ENCODE peak calls at places on chromosome 10, in five cellular contexts. I is prostate gland, B is upper lobe of right lung, C is sigmoid colon, S is GM23248. Y is an unnamed sample.

GRCh38 chr10:44993226-44993921 is 7.3 kb upstream of the ZNF22 start:
- DNase-seq in S (no peak), B (no peak), I (no peak), C (peak), Y (no peak)

GRCh38 chr10:63498665-63499064 is 22.5 kb upstream of the REEP3 start:
- DNase-seq in I (no peak), S (no peak), C (no peak), B (no peak), Y (no peak)

GRCh38 chr10:63711361-63711760 is 190.2 kb downstream of the REEP3 start:
- DNase-seq in C (no peak), B (no peak), I (peak), S (no peak), Y (no peak)

GRCh38 chr10:16653223-16653622 is 131.5 kb upstream of the C1QL3 start:
- DNase-seq in S (no peak), C (no peak), I (no peak), B (no peak), Y (no peak)

GRCh38 chr10:96468845-96469244 is 44.9 kb downstream of the TLL2 start:
- DNase-seq in B (no peak), C (no peak), I (no peak), S (peak), Y (no peak)

GRCh38 chr10:24344279-24344678 is 135.3 kb downstream of the KIAA1217 start:
- DNase-seq in B (no peak), I (peak), C (no peak), S (peak), Y (no peak)

GRCh38 chr10:77970869-77971803 is 44.6 kb upstream of the DLG5 start:
- DNase-seq in B (no peak), S (peak), I (peak), C (peak), Y (peak)

GRCh38 chr10:3995302-3996210 is 210.5 kb upstream of the KLF6 start:
- DNase-seq in C (no peak), B (no peak), S (peak), I (no peak), Y (no peak)

GRCh38 chr10:113616244-113617074 is 47.4 kb downstream of the NRAP start:
- DNase-seq in I (no peak), B (no peak), S (peak), C (no peak), Y (no peak)

GRCh38 chr10:81873932-81874816 is 820 bp upstream of the NRG3 start:
- DNase-seq in S (peak), I (no peak), B (peak), C (peak), Y (peak)

GRCh38 chr10:124515244-124515970 is 53.8 kb downstream of the LHPP start:
- DNase-seq in C (peak), S (no peak), B (no peak), I (no peak), Y (peak)

GRCh38 chr10:119445311-119445934 is 97.1 kb downstream of the RGS10 start:
- DNase-seq in I (peak), B (peak), S (peak), C (peak), Y (peak)

GRCh38 chr10:7480742-7481381 is 70.0 kb upstream of the SFMBT2 start:
- DNase-seq in C (no peak), B (no peak), I (no peak), S (no peak), Y (peak)

GRCh38 chr10:118669020-118669766 is 73.7 kb upstream of the PRLHR start:
- DNase-seq in S (peak), B (no peak), I (no peak), C (no peak), Y (no peak)

GRCh38 chr10:50909334-50910014 is 24.0 kb upstream of the A1CF start:
- DNase-seq in S (no peak), B (no peak), I (no peak), C (no peak), Y (no peak)

GRCh38 chr10:100505164-100505563 is 14.5 kb downstream of the SEC31B start:
- DNase-seq in B (no peak), I (no peak), C (no peak), S (no peak), Y (no peak)

GRCh38 chr10:16987129-16987670 is 142.4 kb downstream of the CUBN start:
- DNase-seq in I (no peak), S (peak), C (no peak), B (no peak), Y (no peak)

GRCh38 chr10:111128331-111129167 is 51.7 kb downstream of the ADRA2A start:
- DNase-seq in C (no peak), S (peak), B (no peak), I (no peak), Y (no peak)

GRCh38 chr10:7435674-7436073 is 24.8 kb upstream of the SFMBT2 start:
- DNase-seq in C (no peak), B (no peak), I (no peak), S (no peak), Y (no peak)

GRCh38 chr10:23453465-23453864 is 14.6 kb downstream of the OTUD1 start:
- DNase-seq in S (no peak), B (no peak), I (no peak), C (no peak), Y (no peak)

GRCh38 chr10:133292919-133293809 is 15.5 kb downstream of the TUBGCP2 start:
- DNase-seq in S (peak), B (peak), C (no peak), I (no peak), Y (peak)

GRCh38 chr10:13970231-13970966 is 360.3 kb downstream of the FRMD4A start:
- DNase-seq in B (no peak), C (no peak), I (no peak), S (no peak), Y (no peak)

GRCh38 chr10:103481974-103482531 is 3.0 kb upstream of the CALHM3 start:
- DNase-seq in C (no peak), S (peak), B (no peak), I (peak), Y (no peak)

GRCh38 chr10:100100651-100101525 is 19.2 kb upstream of the CPN1 start:
- DNase-seq in B (no peak), S (peak), I (no peak), C (no peak), Y (no peak)

GRCh38 chr10:125054664-125055273 is 105.6 kb downstream of the CTBP2 start:
- DNase-seq in I (no peak), C (no peak), S (no peak), B (no peak), Y (no peak)

GRCh38 chr10:79007843-79008319 is 60.9 kb upstream of the ZMIZ1 start:
- DNase-seq in B (no peak), I (no peak), C (no peak), S (peak), Y (no peak)

GRCh38 chr10:45470098-45471012 is 96.3 kb downstream of the ALOX5 start:
- DNase-seq in S (peak), I (peak), C (no peak), B (no peak), Y (peak)

GRCh38 chr10:43076311-43076875 is 476 bp upstream of the RET start:
- DNase-seq in B (no peak), I (no peak), S (peak), C (no peak), Y (no peak)

GRCh38 chr10:22631646-22632278 is 82.6 kb downstream of the PIP4K2A start:
- DNase-seq in S (no peak), C (no peak), B (no peak), I (no peak), Y (no peak)

DNA sequence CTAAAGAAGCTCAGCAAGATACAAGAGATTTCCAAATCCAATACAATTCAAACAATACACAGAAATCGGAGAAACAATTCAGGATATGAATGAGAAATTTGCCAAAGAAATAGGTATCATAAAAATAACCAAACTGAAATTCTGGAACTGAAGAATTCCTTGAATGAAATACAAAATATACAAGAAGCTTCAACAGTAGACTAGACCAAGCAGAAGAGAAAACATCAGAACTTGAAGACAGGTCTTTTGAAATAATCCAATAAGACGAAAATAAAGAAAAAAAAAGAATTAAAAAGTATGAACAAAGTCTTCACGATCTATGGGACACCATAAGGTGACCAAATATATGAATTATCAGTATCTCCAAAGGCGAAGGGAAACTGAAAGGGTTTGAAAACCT is 2.8 kb upstream of the IFIT2 start:
- DNase-seq in B (no peak), C (no peak), I (no peak), S (no peak), Y (no peak)
- H3K4me3 ChIP-seq in B (no peak), C (no peak), I (no peak), S (no peak), Y (no peak)

DNA sequence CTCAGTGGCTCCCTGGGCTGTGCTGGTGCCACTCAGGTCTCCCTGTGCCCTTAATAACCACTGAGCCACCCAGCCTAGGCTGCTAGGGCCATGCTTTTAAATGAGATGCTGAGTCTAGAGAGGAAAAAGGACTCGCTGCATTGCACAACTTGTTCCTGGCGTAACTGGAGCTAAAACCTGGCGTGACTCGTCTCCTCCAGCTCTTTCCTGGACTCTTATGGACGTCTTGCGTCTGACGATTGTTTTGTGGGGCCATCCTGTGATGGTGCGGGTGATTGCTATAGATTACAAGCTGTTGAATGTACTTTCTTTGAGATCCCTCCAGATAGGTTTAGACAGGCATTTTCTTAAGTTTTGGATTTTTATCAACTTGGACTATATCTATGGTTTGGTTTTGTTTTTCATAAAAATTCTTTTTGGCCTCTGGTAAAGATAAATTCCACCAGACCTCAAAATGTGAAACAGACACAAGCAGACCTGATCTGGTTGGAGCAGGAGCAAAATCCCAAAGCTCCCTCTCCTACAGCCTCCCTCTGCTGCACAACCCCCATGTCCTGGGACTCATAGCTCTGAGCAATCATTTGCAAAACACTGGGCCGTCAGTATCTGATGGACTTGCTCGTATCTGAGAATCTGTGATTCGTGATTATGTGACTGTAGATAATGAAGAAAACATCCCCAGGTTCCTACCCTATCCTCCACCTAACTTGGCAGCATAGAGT is 230.3 kb downstream of the ARHGAP12 start:
- DNase-seq in B (no peak), S (peak), I (no peak), C (peak), Y (no peak)
- H3K27ac ChIP-seq in B (peak), S (peak), I (peak), C (peak), Y (peak)

GRCh38 chr10:71396084-71396713 is 521 bp upstream of the CDH23 start:
- DNase-seq in B (peak), I (peak), C (peak), S (peak), Y (peak)

GRCh38 chr10:71396714-71397339 is at the start of gene CDH23:
- DNase-seq in C (peak), S (peak), B (peak), I (peak), Y (no peak)

GRCh38 chr10:71398991-71399375 is 2.3 kb downstream of the CDH23 start:
- DNase-seq in I (no peak), B (peak), C (no peak), S (no peak), Y (no peak)

GRCh38 chr10:71395621-71396020 is 1.1 kb upstream of the CDH23 start:
- DNase-seq in B (no peak), I (no peak), C (no peak), S (no peak), Y (no peak)

DNA sequence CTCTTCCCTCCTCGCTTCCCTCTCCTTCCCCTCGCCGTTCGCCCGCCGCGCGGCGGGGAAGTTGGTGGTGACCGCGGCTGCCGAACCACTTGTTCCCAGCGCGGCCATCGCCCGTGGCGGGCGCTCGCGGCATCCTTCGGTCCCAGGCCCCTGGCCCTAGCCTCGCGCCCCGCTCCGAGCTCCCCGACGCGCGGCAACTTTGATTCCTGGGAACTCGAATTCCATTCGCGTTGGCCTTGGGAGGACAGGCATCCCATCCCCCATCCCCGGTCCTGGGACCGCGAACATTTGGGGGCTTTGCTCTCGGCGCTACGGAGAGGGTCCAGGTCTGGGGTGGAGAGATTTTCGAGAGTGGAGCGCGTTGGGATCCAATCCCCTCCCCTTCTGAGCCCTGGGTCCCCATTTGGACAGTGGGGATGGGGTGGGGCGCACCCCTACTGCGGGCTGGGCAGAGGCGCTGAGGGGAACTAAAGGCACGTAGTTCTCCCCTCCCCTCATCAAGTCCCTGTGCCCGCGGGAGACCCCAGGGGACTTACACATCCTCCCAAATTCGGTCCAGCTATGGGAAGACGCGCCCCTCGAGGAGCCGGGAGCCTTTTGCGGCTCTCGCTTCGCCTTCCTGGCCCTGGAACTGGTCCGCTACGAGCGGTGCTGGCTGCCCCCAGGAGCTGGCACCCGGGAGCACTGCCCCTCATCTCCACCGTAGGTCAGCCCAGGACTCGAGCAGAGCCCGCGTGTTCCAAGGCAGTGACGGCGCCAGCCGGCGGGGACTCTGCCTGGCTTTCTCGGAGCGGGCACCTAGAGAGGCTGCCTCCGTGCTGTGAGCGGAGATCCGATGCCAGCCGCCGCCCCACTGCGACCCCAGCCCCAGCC is 856 bp downstream of the CDH23 start:
- DNase-seq in B (peak), I (no peak), S (no peak), C (no peak), Y (peak)
- H3K4me3 ChIP-seq in B (peak), I (peak), S (peak), C (peak), Y (peak)

GRCh38 chr10:101783736-101784118 is 481 bp upstream of the NPM3 start:
- DNase-seq in C (no peak), B (no peak), S (peak), I (no peak), Y (no peak)

GRCh38 chr10:101781655-101781983 is 1.6 kb downstream of the NPM3 start:
- DNase-seq in B (no peak), S (no peak), C (peak), I (no peak), Y (peak)

GRCh38 chr10:101781984-101782810 is 1.0 kb downstream of the NPM3 start:
- DNase-seq in S (no peak), I (no peak), B (peak), C (peak), Y (peak)

GRCh38 chr10:101784558-101784957 is 1.3 kb upstream of the NPM3 start:
- DNase-seq in I (no peak), B (no peak), S (no peak), C (no peak), Y (no peak)

DNA sequence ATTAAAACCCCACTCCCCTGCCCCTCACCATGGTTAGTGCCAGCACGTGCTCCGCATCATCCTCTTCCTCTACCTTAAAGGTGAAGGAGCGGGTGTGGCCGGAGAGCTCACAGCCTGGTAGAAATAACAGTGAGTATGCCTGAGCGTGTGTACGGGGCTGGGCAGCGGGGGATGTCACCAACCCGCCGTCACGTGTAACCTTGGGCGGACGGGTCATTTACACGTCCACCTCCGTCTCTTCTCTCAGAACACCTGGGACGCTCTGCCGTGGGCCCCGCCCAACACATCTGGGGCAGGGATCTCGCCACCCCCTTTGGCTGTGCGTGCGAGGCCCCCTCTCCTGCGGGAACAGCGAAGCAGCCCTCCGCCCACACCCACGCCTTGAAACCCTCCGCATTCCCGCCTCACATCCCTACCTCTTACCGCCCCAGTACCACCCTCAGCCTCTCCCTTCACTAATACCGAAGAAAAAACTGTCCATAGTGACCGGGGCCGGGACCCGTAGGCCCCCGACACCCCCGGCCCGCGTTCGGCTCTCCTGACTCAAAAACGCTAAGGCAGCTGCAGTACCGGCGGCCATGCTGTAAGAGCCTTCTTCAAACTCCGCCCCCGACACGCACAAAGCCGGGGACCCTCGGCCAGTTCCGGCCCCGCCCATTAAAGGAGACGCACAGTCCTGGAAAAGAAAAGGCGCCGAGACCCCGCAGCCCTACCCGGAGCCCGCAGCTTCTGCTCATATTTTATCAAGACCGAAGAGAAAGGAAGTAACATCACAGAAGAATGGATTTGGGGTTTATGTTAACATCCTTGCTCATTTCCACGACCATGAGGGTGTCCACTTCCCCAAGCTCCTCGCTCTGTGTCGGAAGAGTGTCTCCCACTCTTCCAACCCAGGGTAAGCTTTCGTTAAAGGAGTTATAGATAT is at the start of gene NPM3:
- DNase-seq in B (peak), S (peak), I (peak), C (peak), Y (peak)
- H3K27ac ChIP-seq in B (peak), S (peak), I (peak), C (peak), Y (peak)

DNA sequence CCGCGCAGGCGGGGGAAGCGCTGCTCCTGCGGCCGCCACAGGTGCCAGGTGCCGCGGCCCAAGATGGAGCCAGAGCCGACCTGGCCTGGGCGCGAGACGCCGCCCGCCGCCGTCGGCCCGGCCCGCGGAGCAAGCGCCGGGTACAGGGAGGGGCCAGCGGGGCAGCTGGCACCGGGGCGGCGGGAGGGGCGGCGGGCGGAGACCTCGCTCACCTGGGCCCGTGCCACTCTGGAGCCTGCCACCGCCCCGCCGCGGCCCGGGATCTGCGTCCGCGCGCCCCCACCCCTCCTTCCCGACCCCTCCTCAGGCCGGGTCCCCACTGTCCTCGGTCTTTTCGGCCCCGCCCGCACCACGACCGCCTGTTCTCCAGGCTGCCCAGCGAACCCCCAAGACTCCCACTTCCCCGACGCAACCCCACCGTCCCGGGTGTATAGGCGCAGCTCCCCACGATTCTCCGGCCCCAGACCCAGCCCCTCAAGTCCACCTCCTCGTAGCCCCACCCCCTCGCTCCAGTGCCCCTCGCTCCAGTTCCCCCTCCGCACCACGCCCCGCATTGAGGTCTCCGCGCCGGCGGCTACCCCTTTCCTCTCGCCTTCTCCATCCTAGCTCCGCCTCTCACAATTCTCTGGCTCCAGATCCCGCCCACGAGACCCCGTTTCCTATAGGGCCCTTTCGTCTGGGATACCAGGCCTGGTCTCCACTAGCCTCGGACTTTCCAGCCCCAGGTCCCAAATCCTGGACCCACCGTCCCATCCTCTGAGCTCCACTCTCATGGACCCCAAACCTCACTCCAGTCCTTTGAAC is at the start of gene GPRIN2:
- DNase-seq in C (peak), S (no peak), I (peak), B (peak), Y (peak)
- H3K4me3 ChIP-seq in C (no peak), S (no peak), I (peak), B (peak), Y (peak)

Y was measured in spleen.